ENCODE peak calls at places on chromosome 22, in six cellular contexts. I is aorta, H is PC-3, Z is right cardiac atrium, N is testis, M is sigmoid colon. X is an unnamed sample. For H3K4me1, the result is how much of the 10 kb centered on the place peaks cover.

GRCh38 chr22:11066458-11067285 is 4461.3 kb upstream of the OR11H1 start:
- DNase-seq in I (no peak), N (no peak), Z (peak), M (peak), H (no peak), X (no peak)

GRCh38 chr22:22463855-22464540 is 44.5 kb downstream of the ZNF280B start:
- DNase-seq in M (no peak), I (no peak), N (peak), H (peak), Z (no peak), X (peak)

GRCh38 chr22:36377022-36377631 is 10.6 kb downstream of the MYH9 start:
- DNase-seq in I (no peak), N (no peak), M (no peak), H (no peak), Z (no peak), X (no peak)

GRCh38 chr22:47401592-47401898 is 639.1 kb downstream of the TBC1D22A start:
- DNase-seq in M (no peak), I (no peak), H (no peak), Z (no peak), N (no peak), X (no peak)

GRCh38 chr22:38775656-38776055 is 18.3 kb downstream of the DNAL4 start:
- DNase-seq in N (no peak), H (no peak), Z (no peak), I (no peak), M (no peak), X (no peak)

GRCh38 chr22:37229012-37229804 is 14.9 kb downstream of the RAC2 start:
- DNase-seq in H (peak), M (no peak), Z (peak), N (no peak), I (peak), X (no peak)

GRCh38 chr22:39306456-39307361 is 12.7 kb downstream of the RPL3 start:
- DNase-seq in M (no peak), N (no peak), Z (peak), H (peak), I (peak), X (peak)

GRCh38 chr22:37401401-37401859 is 25.8 kb downstream of the ELFN2 start:
- DNase-seq in N (peak), M (peak), Z (peak), H (no peak), I (no peak), X (no peak)

GRCh38 chr22:17155941-17156340 is 3.1 kb downstream of the HDHD5 start:
- DNase-seq in I (no peak), N (no peak), Z (no peak), M (no peak), H (no peak), X (no peak)

GRCh38 chr22:42368379-42369249 is 63.6 kb downstream of the NFAM1 start:
- DNase-seq in H (no peak), N (peak), M (peak), I (peak), Z (peak), X (peak)

GRCh38 chr22:22362311-22362710 is 117.7 kb downstream of the VPREB1 start:
- DNase-seq in H (no peak), M (no peak), I (no peak), N (no peak), Z (no peak), X (no peak)

GRCh38 chr22:22195265-22196017 is 49.1 kb upstream of the VPREB1 start:
- DNase-seq in I (peak), M (no peak), N (peak), H (peak), Z (peak), X (peak)

GRCh38 chr22:36369922-36370781 is 17.6 kb downstream of the MYH9 start:
- DNase-seq in Z (peak), N (peak), H (no peak), I (peak), M (peak), X (no peak)

GRCh38 chr22:37932821-37933578 is 20.4 kb downstream of the C22orf23 start:
- DNase-seq in H (no peak), M (peak), I (no peak), Z (peak), N (peak), X (no peak)

GRCh38 chr22:32967285-32968101 is 90.7 kb downstream of the SYN3 start:
- DNase-seq in N (no peak), I (no peak), Z (no peak), H (no peak), M (no peak), X (no peak)

GRCh38 chr22:22855617-22856308 is 31.9 kb upstream of the IGLL5 start:
- DNase-seq in N (no peak), Z (peak), M (no peak), I (no peak), H (peak), X (peak)

GRCh38 chr22:48799227-48799970 is 1028.3 kb downstream of the BRD1 start:
- DNase-seq in I (no peak), M (peak), Z (no peak), H (no peak), N (no peak), X (no peak)

DNA sequence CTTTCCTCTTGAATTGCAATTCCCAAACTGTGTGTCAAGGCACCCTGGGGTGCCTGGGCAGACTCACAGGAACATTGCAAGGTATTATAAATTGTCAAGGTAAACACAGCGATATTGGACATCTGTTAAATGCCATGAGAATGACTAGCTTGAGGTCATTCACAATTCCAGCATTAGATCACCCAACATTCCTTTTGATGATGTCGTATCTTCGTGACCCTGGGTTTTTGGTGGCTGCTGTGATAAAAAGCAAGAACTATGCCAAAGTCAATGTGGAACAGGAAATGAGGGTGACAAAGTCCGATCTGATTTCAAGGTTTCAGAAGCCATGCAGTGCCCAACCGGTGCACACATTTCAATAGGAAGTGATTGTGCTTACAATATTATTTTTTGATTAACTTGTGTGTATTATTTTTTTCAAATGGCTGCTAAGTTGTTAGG is 458.4 kb downstream of the MIAT start:
- DNase-seq in N (no peak), H (peak), I (no peak), Z (no peak), M (no peak), X (no peak)
- H3K4me1 ChIP-seq in N (under half), H (under half), I (under half), Z (under half), M (under half), X (under half)

GRCh38 chr22:25134028-25134427 is 65.6 kb upstream of the CRYBB3 start:
- DNase-seq in M (peak), I (no peak), H (peak), N (no peak), Z (no peak), X (no peak)

GRCh38 chr22:25130462-25130861 is 69.2 kb upstream of the CRYBB3 start:
- DNase-seq in H (no peak), I (no peak), Z (no peak), N (no peak), M (no peak), X (no peak)

GRCh38 chr22:25127274-25127673 is 72.4 kb upstream of the CRYBB3 start:
- DNase-seq in M (no peak), Z (no peak), H (no peak), I (no peak), N (no peak), X (no peak)

GRCh38 chr22:25134451-25134850 is 65.2 kb upstream of the CRYBB3 start:
- DNase-seq in I (no peak), M (no peak), N (no peak), Z (no peak), H (no peak), X (no peak)

DNA sequence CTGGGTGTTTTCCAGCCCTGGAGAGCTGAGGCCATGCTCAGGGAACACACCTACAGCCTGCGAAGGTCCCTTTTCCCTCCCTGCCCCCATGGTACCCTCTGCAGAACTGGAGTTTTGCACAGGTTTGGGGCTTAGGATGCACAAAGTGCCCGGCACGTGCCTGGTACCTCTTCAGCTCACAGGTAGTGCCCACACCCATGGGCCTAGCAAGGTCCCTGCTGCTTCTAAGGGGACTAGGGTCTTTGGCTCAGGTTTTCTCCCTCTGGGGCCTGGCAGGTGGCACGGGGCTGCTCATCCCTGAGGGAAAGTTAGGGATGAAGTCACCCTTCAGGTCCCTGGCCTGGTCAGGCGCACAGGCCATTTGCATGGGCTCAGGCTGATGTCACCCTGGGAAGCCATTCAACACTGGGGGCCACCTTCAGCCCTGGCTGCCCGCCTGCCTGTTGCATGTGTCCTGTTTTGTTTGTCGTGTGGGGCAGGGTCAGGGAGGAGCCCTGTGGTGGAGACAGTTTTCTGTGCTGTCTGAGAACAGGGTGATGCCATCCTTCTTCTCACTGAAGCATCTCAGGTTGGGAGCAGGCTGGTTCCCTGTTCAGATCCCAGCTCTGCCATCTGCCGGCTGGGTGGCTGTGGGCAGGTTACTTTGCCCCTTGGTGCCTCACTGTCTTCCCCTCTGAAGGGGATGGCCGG is 68.3 kb upstream of the CRYBB3 start:
- DNase-seq in Z (no peak), I (no peak), H (no peak), N (no peak), M (no peak), X (no peak)
- H3K4me1 ChIP-seq in Z (under half), I (under half), H (under half), N (under half), M (under half), X (under half)

GRCh38 chr22:24055283-24055682 is 44.2 kb downstream of the CABIN1 start:
- DNase-seq in Z (no peak), H (no peak), N (no peak), I (no peak), M (no peak), X (no peak)

GRCh38 chr22:24060375-24060788 is 49.3 kb downstream of the CABIN1 start:
- DNase-seq in Z (no peak), M (no peak), N (peak), I (peak), H (peak), X (no peak)

GRCh38 chr22:24059793-24060192 is 48.7 kb downstream of the CABIN1 start:
- DNase-seq in H (no peak), I (no peak), N (no peak), Z (no peak), M (no peak), X (no peak)

GRCh38 chr22:24061124-24061684 is 50.1 kb downstream of the CABIN1 start:
- DNase-seq in H (no peak), Z (no peak), I (no peak), N (no peak), M (no peak), X (no peak)

DNA sequence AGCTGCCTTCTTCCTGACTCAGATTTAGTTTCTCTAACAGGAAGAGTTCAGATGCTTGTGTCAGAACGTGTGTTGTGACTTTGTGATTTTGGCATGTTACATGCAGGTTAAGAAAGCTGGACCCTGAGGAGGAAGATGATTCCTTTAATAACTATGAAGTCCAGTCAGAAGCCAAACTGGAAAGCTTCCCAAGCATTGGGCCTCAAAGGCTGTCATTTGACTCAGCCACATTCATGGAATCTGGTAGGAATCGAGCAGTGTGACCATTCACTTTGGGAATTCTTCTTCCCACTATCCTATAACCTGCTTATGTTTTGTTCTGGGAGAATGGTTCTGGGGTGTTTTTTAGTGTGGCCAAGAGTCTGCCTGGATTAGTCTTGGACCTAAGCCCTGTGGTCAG is 48.0 kb downstream of the CABIN1 start:
- DNase-seq in H (peak), M (no peak), N (no peak), Z (no peak), I (no peak), X (no peak)
- H3K4me1 ChIP-seq in H (under half), M (under half), N (under half), Z (under half), I (under half), X (under half)

GRCh38 chr22:20974336-20974955 is 7.4 kb downstream of the AIFM3 start:
- DNase-seq in I (no peak), H (no peak), N (no peak), M (no peak), Z (peak), X (no peak)

GRCh38 chr22:20977019-20977418 is 5.1 kb upstream of the LZTR1 start:
- DNase-seq in N (no peak), H (no peak), M (no peak), I (no peak), Z (no peak), X (no peak)

GRCh38 chr22:20976291-20976877 is 5.7 kb upstream of the LZTR1 start:
- DNase-seq in N (no peak), M (no peak), Z (no peak), H (no peak), I (no peak), X (no peak)

GRCh38 chr22:20977516-20978170 is 4.5 kb upstream of the LZTR1 start:
- DNase-seq in N (no peak), M (no peak), I (no peak), Z (no peak), H (no peak), X (no peak)

DNA sequence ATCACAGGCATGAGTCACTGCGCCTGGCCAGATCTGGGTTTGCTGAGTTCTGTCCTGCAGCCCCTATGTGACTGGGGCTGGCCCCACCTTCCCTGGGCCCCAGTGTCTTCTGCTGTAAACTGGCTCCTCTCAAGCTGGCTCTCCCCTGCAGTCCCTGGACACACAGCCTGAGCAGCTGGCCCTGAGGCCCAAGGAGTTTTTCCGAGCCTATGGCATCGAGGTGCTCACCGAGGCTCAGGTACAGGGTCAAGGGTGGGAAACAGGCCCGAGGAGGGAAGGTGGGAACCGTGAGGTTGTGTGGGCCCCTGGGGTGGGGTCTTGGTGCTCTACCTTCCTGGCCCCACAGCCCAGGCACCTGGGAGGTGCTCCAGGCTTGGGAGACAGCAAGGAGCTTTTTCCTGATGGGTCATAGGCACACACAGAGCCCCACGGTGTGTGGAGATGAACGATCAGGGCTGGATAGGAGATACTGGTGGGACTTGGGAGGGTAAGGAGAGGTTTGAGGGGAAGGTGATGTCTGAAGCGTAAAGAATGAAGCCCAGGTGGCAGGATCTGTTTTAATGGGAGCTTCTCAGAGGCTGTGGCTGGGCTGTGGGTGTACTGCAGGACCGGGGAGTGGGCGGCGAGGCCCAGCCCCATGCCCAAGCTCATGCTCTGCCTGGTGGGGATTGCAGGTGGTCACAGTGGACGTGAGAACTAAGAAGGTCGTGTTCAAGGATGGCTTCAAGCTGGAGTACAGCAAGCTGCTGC is 6.4 kb upstream of the LZTR1 start:
- DNase-seq in N (no peak), Z (no peak), M (no peak), H (no peak), I (no peak), X (no peak)
- H3K4me1 ChIP-seq in N (under half), Z (under half), M (under half), H (under half), I (under half), X (under half)

GRCh38 chr22:45684169-45684568 is 12.5 kb downstream of the ATXN10 start:
- DNase-seq in H (peak), Z (no peak), M (no peak), I (no peak), N (no peak), X (no peak)
- H3K4me1 ChIP-seq in H (half or more), Z (under half), M (half or more), I (under half), N (under half), X (under half)

DNA sequence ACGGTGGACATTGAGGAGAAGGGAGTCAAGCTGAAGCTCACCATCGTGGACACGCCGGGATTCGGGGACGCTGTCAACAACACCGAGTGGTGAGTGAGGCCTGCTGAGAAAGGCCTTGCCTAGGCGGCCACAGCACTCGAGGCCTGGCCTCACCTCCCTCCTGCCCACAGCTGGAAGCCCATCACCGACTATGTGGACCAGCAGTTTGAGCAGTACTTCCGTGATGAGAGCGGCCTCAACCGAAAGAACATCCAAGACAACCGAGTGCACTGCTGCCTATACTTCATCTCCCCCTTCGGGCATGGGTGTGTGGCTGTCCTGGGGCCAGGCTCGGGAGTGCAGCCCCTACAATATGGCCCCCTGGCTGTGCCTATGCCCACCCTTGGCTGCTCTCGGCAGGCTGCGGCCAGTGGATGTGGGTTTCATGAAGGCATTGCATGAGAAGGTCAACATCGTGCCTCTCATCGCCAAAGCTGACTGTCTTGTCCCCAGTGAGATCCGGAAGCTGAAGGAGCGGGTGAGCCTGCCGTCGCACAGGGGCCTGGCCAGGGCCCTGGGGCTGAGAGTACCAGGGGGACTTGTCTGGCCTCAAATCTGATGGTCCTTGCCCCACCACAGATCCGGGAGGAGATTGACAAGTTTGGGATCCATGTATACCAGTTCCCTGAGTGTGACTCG is 3.0 kb upstream of the GP1BB start:
- DNase-seq in I (no peak), N (no peak), Z (no peak), H (no peak), M (no peak), X (no peak)
- H3K4me1 ChIP-seq in I (under half), N (under half), Z (under half), H (under half), M (under half), X (under half)